ENCODE peak calls at places on chromosomes 2 and 18, in eight cellular contexts. One of them, this sample, is unnamed.

GRCh38 chr2:120662046-120662445 is 73.6 kb upstream of the GLI2 start:
- DNase-seq in dorsolateral prefrontal cortex: no peak
- DNase-seq in NCI-H1930: no peak
- DNase-seq in IMR-90: no peak
- DNase-seq in AML-193: no peak
- DNase-seq in spleen: no peak
- DNase-seq in prostate gland: no peak
- DNase-seq in activated CD8-positive, alpha-beta memory T cell treated with anti-CD3 and anti-CD28 coated beads for 24 hours: no peak
- DNase-seq in this sample: peak; percentile 79

GRCh38 chr18:78242796-78243195 is 736.8 kb upstream of the SALL3 start:
- DNase-seq in IMR-90: no peak
- DNase-seq in prostate gland: no peak
- DNase-seq in spleen: no peak
- DNase-seq in activated CD8-positive, alpha-beta memory T cell treated with anti-CD3 and anti-CD28 coated beads for 24 hours: no peak
- DNase-seq in AML-193: no peak
- DNase-seq in NCI-H1930: no peak
- DNase-seq in dorsolateral prefrontal cortex: no peak
- DNase-seq in this sample: no peak

GRCh38 chr2:126664234-126664633 is 8.3 kb downstream of the GYPC start:
- DNase-seq in IMR-90: no peak
- DNase-seq in NCI-H1930: no peak
- DNase-seq in spleen: no peak
- DNase-seq in dorsolateral prefrontal cortex: no peak
- DNase-seq in prostate gland: no peak
- DNase-seq in AML-193: no peak
- DNase-seq in activated CD8-positive, alpha-beta memory T cell treated with anti-CD3 and anti-CD28 coated beads for 24 hours: no peak
- DNase-seq in this sample: peak; percentile 48

GRCh38 chr2:106143495-106144215 is 50.4 kb downstream of the UXS1 start:
- DNase-seq in prostate gland: no peak
- DNase-seq in NCI-H1930: no peak
- DNase-seq in activated CD8-positive, alpha-beta memory T cell treated with anti-CD3 and anti-CD28 coated beads for 24 hours: no peak
- DNase-seq in dorsolateral prefrontal cortex: no peak
- DNase-seq in IMR-90: no peak
- DNase-seq in AML-193: no peak
- DNase-seq in spleen: no peak
- DNase-seq in this sample: no peak

GRCh38 chr2:225735844-225736243 is 336.3 kb downstream of the NYAP2 start:
- DNase-seq in activated CD8-positive, alpha-beta memory T cell treated with anti-CD3 and anti-CD28 coated beads for 24 hours: no peak
- DNase-seq in IMR-90: peak; percentile 95
- DNase-seq in prostate gland: no peak
- DNase-seq in dorsolateral prefrontal cortex: no peak
- DNase-seq in spleen: no peak
- DNase-seq in AML-193: no peak
- DNase-seq in NCI-H1930: no peak
- DNase-seq in this sample: no peak

GRCh38 chr18:57422313-57422872 is 12.8 kb upstream of the ONECUT2 start:
- DNase-seq in AML-193: no peak
- DNase-seq in dorsolateral prefrontal cortex: no peak
- DNase-seq in spleen: no peak
- DNase-seq in IMR-90: no peak
- DNase-seq in prostate gland: no peak
- DNase-seq in activated CD8-positive, alpha-beta memory T cell treated with anti-CD3 and anti-CD28 coated beads for 24 hours: no peak
- DNase-seq in NCI-H1930: no peak
- DNase-seq in this sample: no peak

GRCh38 chr2:157784169-157784822 is 91.8 kb downstream of the ACVR1 start:
- DNase-seq in spleen: no peak
- DNase-seq in IMR-90: peak; percentile 21
- DNase-seq in dorsolateral prefrontal cortex: peak; percentile 19
- DNase-seq in prostate gland: peak; percentile 52
- DNase-seq in AML-193: no peak
- DNase-seq in NCI-H1930: no peak
- DNase-seq in activated CD8-positive, alpha-beta memory T cell treated with anti-CD3 and anti-CD28 coated beads for 24 hours: no peak
- DNase-seq in this sample: peak; percentile 29

GRCh38 chr2:232528746-232529445 is 2.9 kb downstream of the CHRND start:
- DNase-seq in activated CD8-positive, alpha-beta memory T cell treated with anti-CD3 and anti-CD28 coated beads for 24 hours: no peak
- DNase-seq in AML-193: no peak
- DNase-seq in IMR-90: no peak
- DNase-seq in prostate gland: no peak
- DNase-seq in spleen: peak; percentile 59
- DNase-seq in NCI-H1930: no peak
- DNase-seq in dorsolateral prefrontal cortex: no peak
- DNase-seq in this sample: peak; percentile 32

GRCh38 chr18:51516478-51517038 is 319.1 kb upstream of the MEX3C start:
- DNase-seq in prostate gland: no peak
- DNase-seq in IMR-90: no peak
- DNase-seq in spleen: no peak
- DNase-seq in NCI-H1930: no peak
- DNase-seq in dorsolateral prefrontal cortex: no peak
- DNase-seq in AML-193: no peak
- DNase-seq in activated CD8-positive, alpha-beta memory T cell treated with anti-CD3 and anti-CD28 coated beads for 24 hours: no peak
- DNase-seq in this sample: no peak

GRCh38 chr2:204180671-204181070 is 244.1 kb downstream of the ICOS start:
- DNase-seq in AML-193: no peak
- DNase-seq in IMR-90: no peak
- DNase-seq in prostate gland: no peak
- DNase-seq in NCI-H1930: peak; percentile 23
- DNase-seq in dorsolateral prefrontal cortex: no peak
- DNase-seq in activated CD8-positive, alpha-beta memory T cell treated with anti-CD3 and anti-CD28 coated beads for 24 hours: no peak
- DNase-seq in spleen: no peak
- DNase-seq in this sample: peak; percentile 36

GRCh38 chr2:219387284-219388126 is at the start of gene DNPEP:
- DNase-seq in AML-193: peak; percentile 92
- DNase-seq in prostate gland: peak; percentile 94
- DNase-seq in IMR-90: peak; percentile 89
- DNase-seq in NCI-H1930: peak; percentile 87
- DNase-seq in activated CD8-positive, alpha-beta memory T cell treated with anti-CD3 and anti-CD28 coated beads for 24 hours: peak; percentile 99
- DNase-seq in spleen: peak; percentile 99
- DNase-seq in dorsolateral prefrontal cortex: peak; percentile 94
- DNase-seq in this sample: peak; percentile 89

GRCh38 chr2:88099798-88100488 is 27.9 kb downstream of the FABP1 start:
- DNase-seq in NCI-H1930: no peak
- DNase-seq in dorsolateral prefrontal cortex: no peak
- DNase-seq in activated CD8-positive, alpha-beta memory T cell treated with anti-CD3 and anti-CD28 coated beads for 24 hours: no peak
- DNase-seq in spleen: no peak
- DNase-seq in AML-193: no peak
- DNase-seq in IMR-90: peak; percentile 4
- DNase-seq in prostate gland: no peak
- DNase-seq in this sample: no peak

GRCh38 chr2:136310005-136310495 is 192.1 kb upstream of the CXCR4 start:
- DNase-seq in IMR-90: no peak
- DNase-seq in NCI-H1930: no peak
- DNase-seq in activated CD8-positive, alpha-beta memory T cell treated with anti-CD3 and anti-CD28 coated beads for 24 hours: no peak
- DNase-seq in AML-193: no peak
- DNase-seq in dorsolateral prefrontal cortex: no peak
- DNase-seq in spleen: no peak
- DNase-seq in prostate gland: no peak
- DNase-seq in this sample: no peak

GRCh38 chr2:20203521-20204225 is 21.3 kb downstream of the SDC1 start:
- DNase-seq in spleen: no peak
- DNase-seq in dorsolateral prefrontal cortex: no peak
- DNase-seq in activated CD8-positive, alpha-beta memory T cell treated with anti-CD3 and anti-CD28 coated beads for 24 hours: no peak
- DNase-seq in AML-193: no peak
- DNase-seq in IMR-90: no peak
- DNase-seq in prostate gland: no peak
- DNase-seq in NCI-H1930: no peak
- DNase-seq in this sample: no peak

GRCh38 chr2:82675186-82675585 is 1783.9 kb downstream of the SUCLG1 start:
- DNase-seq in AML-193: no peak
- DNase-seq in dorsolateral prefrontal cortex: no peak
- DNase-seq in prostate gland: no peak
- DNase-seq in IMR-90: no peak
- DNase-seq in NCI-H1930: no peak
- DNase-seq in spleen: no peak
- DNase-seq in activated CD8-positive, alpha-beta memory T cell treated with anti-CD3 and anti-CD28 coated beads for 24 hours: no peak
- DNase-seq in this sample: no peak

This sample was measured in pons.